ENCODE peak calls at places on chromosomes 12 and 14, in eight cellular contexts. U is body of pancreas, S is esophagus squamous epithelium, B is adrenal gland, J is IMR-90, T is ovary, M is sigmoid colon, P is A549. K is an unnamed sample.

GRCh38 chr12:55705802-55706402 is 1.8 kb downstream of the ITGA7 start:
- DNase-seq in U (no peak), S (no peak), B (no peak), J (no peak), T (no peak), M (no peak), P (peak; percentile 41), K (no peak)

GRCh38 chr14:104134061-104134965 is 4.1 kb upstream of the KIF26A start:
- DNase-seq in U (peak; percentile 5), S (no peak), B (no peak), J (no peak), T (peak; percentile 7), M (no peak), P (no peak), K (no peak)

GRCh38 chr14:40944521-40944920 is 662.2 kb upstream of the LRFN5 start:
- DNase-seq in U (no peak), S (no peak), B (no peak), J (no peak), T (no peak), M (no peak), P (no peak), K (no peak)

GRCh38 chr12:121797937-121798801 is 4.7 kb upstream of the RHOF start:
- DNase-seq in U (peak; percentile 83), S (no peak), B (peak; percentile 75), J (peak; percentile 50), T (peak; percentile 93), M (peak; percentile 89), P (no peak), K (no peak)

GRCh38 chr14:93045965-93046695 is 69.6 kb downstream of the ITPK1 start:
- DNase-seq in U (no peak), S (no peak), B (no peak), J (peak; percentile 86), T (no peak), M (no peak), P (no peak), K (no peak)

GRCh38 chr12:75294797-75295196 is 35.3 kb downstream of the CAPS2 start:
- DNase-seq in U (no peak), S (no peak), B (no peak), J (no peak), T (no peak), M (no peak), P (no peak), K (no peak)

GRCh38 chr12:106709068-106709511 is 65.4 kb upstream of the RIC8B start:
- DNase-seq in U (no peak), S (no peak), B (no peak), J (no peak), T (no peak), M (no peak), P (peak; percentile 18), K (no peak)

GRCh38 chr12:24854908-24855307 is 94.0 kb downstream of the BCAT1 start:
- DNase-seq in U (no peak), S (no peak), B (no peak), J (peak; percentile 61), T (no peak), M (no peak), P (no peak), K (no peak)

GRCh38 chr12:30974746-30975500 is 48.4 kb downstream of the TSPAN11 start:
- DNase-seq in U (no peak), S (no peak), B (no peak), J (no peak), T (no peak), M (no peak), P (no peak), K (no peak)

GRCh38 chr12:45166056-45166455 is 49.8 kb upstream of the ANO6 start:
- DNase-seq in U (no peak), S (no peak), B (no peak), J (peak; percentile 3), T (no peak), M (no peak), P (no peak), K (no peak)

DNA sequence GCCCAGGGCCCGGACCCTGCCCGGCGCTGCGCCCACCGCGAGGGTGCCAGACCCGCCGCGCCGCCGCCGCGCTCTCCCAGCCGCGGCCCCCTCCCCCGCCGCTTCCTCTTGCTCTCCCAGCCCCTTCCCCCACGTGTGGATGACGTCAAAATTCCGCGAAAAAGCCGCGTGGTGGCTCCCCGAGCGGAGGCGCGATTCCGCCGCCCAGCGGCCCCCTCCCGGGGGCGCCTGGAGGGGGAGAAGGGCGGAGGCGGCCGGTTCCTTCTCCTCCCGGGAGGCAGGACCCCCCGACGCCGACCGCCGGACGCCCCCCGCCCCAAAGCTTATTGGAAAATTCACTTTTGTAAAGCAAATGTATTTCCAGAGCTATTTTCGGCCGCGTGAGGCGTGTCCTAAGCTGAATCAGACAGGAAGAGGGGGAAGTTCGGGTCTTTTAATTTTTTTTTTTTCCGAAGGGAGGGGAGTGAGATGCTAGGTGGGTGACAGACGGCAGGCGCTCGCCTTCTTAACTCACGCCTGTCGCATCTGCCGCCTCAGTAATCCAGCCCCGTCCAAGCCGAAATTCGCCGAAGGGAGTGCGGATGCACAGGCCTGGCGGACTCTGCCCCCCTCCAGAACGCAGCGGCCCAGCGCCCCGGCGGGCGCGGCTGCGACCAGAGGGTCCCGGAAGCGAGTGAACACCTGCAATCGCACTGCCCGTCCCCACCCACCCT is 4.1 kb upstream of the CCND2 start:
- DNase-seq in U (peak; percentile 77), S (no peak), B (peak; percentile 91), J (peak; percentile 29), T (peak; percentile 77), M (peak; percentile 95), P (no peak), K (peak; percentile 96)
- TF ChIP-seq POLR2A in U (no peak), S (no peak), B (peak; percentile 44), J (no peak), T (peak; percentile 30), M (no peak), P (no peak), K (peak; percentile 35)

GRCh38 chr12:52126050-52126604 is 46.6 kb downstream of the SMIM41 start:
- DNase-seq in U (no peak), S (no peak), B (no peak), J (no peak), T (no peak), M (no peak), P (no peak), K (no peak)

GRCh38 chr12:52126605-52127578 is 47.4 kb downstream of the SMIM41 start:
- DNase-seq in U (no peak), S (no peak), B (no peak), J (peak; percentile 39), T (peak; percentile 57), M (no peak), P (peak; percentile 1), K (no peak)

GRCh38 chr12:52125499-52125900 is 46.0 kb downstream of the SMIM41 start:
- DNase-seq in U (no peak), S (no peak), B (no peak), J (no peak), T (no peak), M (no peak), P (no peak), K (no peak)

GRCh38 chr12:52130695-52131094 is 51.2 kb downstream of the SMIM41 start:
- DNase-seq in U (no peak), S (no peak), B (no peak), J (no peak), T (no peak), M (no peak), P (no peak), K (no peak)

GRCh38 chr12:52127683-52128450 is 48.4 kb downstream of the SMIM41 start:
- DNase-seq in U (no peak), S (no peak), B (no peak), J (no peak), T (no peak), M (no peak), P (no peak), K (no peak)
- H3K27ac ChIP-seq in U (no peak overlapping the region), S (no peak overlapping the region), B (no peak overlapping the region), J (no peak overlapping the region), T (no peak overlapping the region), M (no peak overlapping the region), P (no peak overlapping the region), K (no peak overlapping the region)

GRCh38 chr14:91837076-91837475 is 30.3 kb downstream of the TC2N start:
- DNase-seq in U (peak; percentile 28), S (no peak), B (no peak), J (no peak), T (no peak), M (no peak), P (no peak), K (no peak)
- H3K4me3 ChIP-seq in U (no peak overlapping the region), S (peak overlapping the region; percentile 75), B (peak overlapping the region; percentile 83), J (no peak overlapping the region), T (peak overlapping the region; percentile 70), M (peak overlapping the region; percentile 61), P (peak overlapping the region; percentile 61), K (peak overlapping the region; percentile 73)

GRCh38 chr12:124828264-124829007 is 35.2 kb downstream of the SCARB1 start:
- DNase-seq in U (peak; percentile 82), S (no peak), B (peak; percentile 68), J (peak; percentile 13), T (no peak), M (no peak), P (peak; percentile 95), K (peak; percentile 75)
- TF ChIP-seq POLR2A in U (no peak), S (no peak), B (no peak), J (no peak), T (no peak), M (no peak), P (no peak), K (no peak)

GRCh38 chr12:117587646-117588287 is 226.3 kb upstream of the NOS1 start:
- DNase-seq in U (peak; percentile 73), S (no peak), B (peak; percentile 59), J (no peak), T (peak; percentile 10), M (no peak), P (peak; percentile 77), K (peak; percentile 66)
- H3K27ac ChIP-seq in U (no peak overlapping the region), S (no peak overlapping the region), B (no peak overlapping the region), J (no peak overlapping the region), T (no peak overlapping the region), M (no peak overlapping the region), P (peak overlapping the region; percentile 65), K (no peak overlapping the region)

DNA sequence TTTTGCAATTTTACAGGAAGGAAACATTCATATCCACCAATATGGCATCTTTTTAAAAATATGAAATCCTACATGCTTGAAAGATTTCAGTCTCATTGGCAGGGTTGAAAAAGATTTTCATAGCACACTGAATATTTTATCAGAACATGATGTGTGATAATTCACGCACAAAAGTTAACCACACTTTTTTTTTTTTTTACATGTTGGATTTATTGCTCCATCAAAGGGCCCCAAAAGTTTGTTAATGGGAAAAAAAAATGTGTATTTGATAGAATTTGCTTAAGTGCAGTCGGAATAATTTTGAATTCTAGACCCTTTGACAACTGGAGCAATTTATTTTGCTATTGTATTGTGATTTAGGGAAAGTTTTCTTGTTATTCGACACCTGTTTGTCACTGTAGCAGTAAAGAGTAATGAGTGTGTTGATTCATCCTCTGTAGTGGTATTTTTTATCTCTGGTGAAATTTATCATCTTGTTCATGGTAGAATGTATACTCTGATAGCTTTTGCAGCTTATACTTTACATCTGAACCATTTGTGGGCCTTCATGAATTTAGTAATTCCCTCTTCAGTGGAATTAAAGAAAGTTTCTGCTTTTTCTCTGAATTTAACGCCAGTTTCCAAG is 1.1 kb downstream of the EML1 start:
- DNase-seq in U (no peak), S (no peak), B (no peak), J (no peak), T (no peak), M (no peak), P (no peak), K (no peak)
- H3K4me3 ChIP-seq in U (no peak overlapping the region), S (peak overlapping the region; percentile 48), B (peak overlapping the region; percentile 63), J (peak overlapping the region; percentile 91), T (peak overlapping the region; percentile 53), M (peak overlapping the region; percentile 60), P (peak overlapping the region; percentile 76), K (peak overlapping the region; percentile 71)

GRCh38 chr14:76955575-76956252 is 72.8 kb downstream of the IRF2BPL start:
- DNase-seq in U (peak; percentile 16), S (no peak), B (no peak), J (peak; percentile 59), T (no peak), M (no peak), P (no peak), K (peak; percentile 62)
- TF ChIP-seq POLR2A in U (no peak), S (no peak), B (no peak), J (no peak), T (no peak), M (no peak), P (no peak), K (no peak)

K was measured in Peyer's patch.